ENCODE peak calls at places on chromosomes 11 and 22, in eight cellular contexts. S, I, M, N, K, Z, C and V are unnamed samples.

GRCh38 chr22:30744224-30744623 is 49.5 kb downstream of the OSBP2 start:
- DNase-seq in S (no peak), I (no peak), M (no peak), N (no peak), K (no peak), Z (no peak), C (no peak), V (no peak)

GRCh38 chr11:132658696-132659095 is 873.6 kb downstream of the OPCML start:
- DNase-seq in S (no peak), I (no peak), M (no peak), N (no peak), K (no peak), Z (no peak), C (no peak), V (no peak)

GRCh38 chr11:102187416-102188125 is 77.3 kb downstream of the YAP1 start:
- DNase-seq in S (no peak), I (no peak), M (no peak), N (no peak), K (no peak), Z (peak; percentile 71), C (peak; percentile 35), V (no peak)

GRCh38 chr22:41127447-41127846 is 35.1 kb downstream of the EP300 start:
- DNase-seq in S (no peak), I (no peak), M (no peak), N (no peak), K (no peak), Z (no peak), C (no peak), V (no peak)

GRCh38 chr11:15923169-15923568 is 433.2 kb downstream of the SOX6 start:
- DNase-seq in S (no peak), I (no peak), M (no peak), N (no peak), K (no peak), Z (no peak), C (no peak), V (no peak)

GRCh38 chr22:48456449-48456848 is 1371.2 kb downstream of the BRD1 start:
- DNase-seq in S (no peak), I (no peak), M (no peak), N (no peak), K (no peak), Z (no peak), C (no peak), V (no peak)

GRCh38 chr11:13691296-13691899 is 22.9 kb downstream of the FAR1 start:
- DNase-seq in S (no peak), I (no peak), M (no peak), N (no peak), K (no peak), Z (peak; percentile 38), C (no peak), V (no peak)

GRCh38 chr11:35549787-35550186 is 24.4 kb upstream of the PAMR1 start:
- DNase-seq in S (peak; percentile 95), I (no peak), M (no peak), N (no peak), K (no peak), Z (peak; percentile 85), C (peak; percentile 99), V (no peak)

GRCh38 chr11:31254411-31254810 is 115.1 kb downstream of the DCDC1 start:
- DNase-seq in S (no peak), I (no peak), M (no peak), N (no peak), K (no peak), Z (peak; percentile 48), C (no peak), V (no peak)

GRCh38 chr11:75969626-75970308 is 154.8 kb downstream of the UVRAG start:
- DNase-seq in S (no peak), I (no peak), M (no peak), N (no peak), K (no peak), Z (peak; percentile 6), C (peak; percentile 84), V (no peak)

GRCh38 chr11:108221401-108221800 is 1.0 kb downstream of the NPAT start:
- DNase-seq in S (no peak), I (no peak), M (no peak), N (no peak), K (no peak), Z (peak; percentile 69), C (peak; percentile 45), V (no peak)

GRCh38 chr11:36719708-36720107 is 121.7 kb upstream of the RAG2 start:
- DNase-seq in S (no peak), I (no peak), M (no peak), N (no peak), K (no peak), Z (no peak), C (no peak), V (no peak)

GRCh38 chr22:44391481-44392445 is 79.0 kb upstream of the SHISAL1 start:
- DNase-seq in S (no peak), I (peak; percentile 15), M (no peak), N (no peak), K (no peak), Z (no peak), C (no peak), V (peak; percentile 5)

GRCh38 chr22:23673826-23674690 is 16.8 kb upstream of the RGL4 start:
- DNase-seq in S (no peak), I (no peak), M (no peak), N (no peak), K (no peak), Z (no peak), C (no peak), V (no peak)

GRCh38 chr22:31898911-31899310 is 45.4 kb upstream of the YWHAH start:
- DNase-seq in S (no peak), I (no peak), M (no peak), N (no peak), K (no peak), Z (no peak), C (no peak), V (no peak)

GRCh38 chr11:69934861-69935494 is 115.8 kb upstream of the FGF3 start:
- DNase-seq in S (no peak), I (peak; percentile 32), M (no peak), N (no peak), K (no peak), Z (no peak), C (peak; percentile 27), V (no peak)

GRCh38 chr11:111675891-111676290 is 73.6 kb downstream of the SIK2 start:
- DNase-seq in S (no peak), I (no peak), M (no peak), N (no peak), K (no peak), Z (no peak), C (no peak), V (no peak)

GRCh38 chr22:28009272-28009827 is 90.3 kb upstream of the PITPNB start:
- DNase-seq in S (peak; percentile 67), I (peak; percentile 75), M (peak; percentile 80), N (no peak), K (peak; percentile 75), Z (peak; percentile 92), C (peak; percentile 78), V (peak; percentile 71)
- H3K27ac ChIP-seq in S (no peak overlapping the region), I (no peak overlapping the region), M (no peak overlapping the region), N (no peak overlapping the region), K (peak overlapping the region; percentile 49), Z (no peak overlapping the region), C (no peak overlapping the region), V (no peak overlapping the region)

GRCh38 chr11:8682219-8683114 is at the start of the genes RPL27A and TRIM66:
- DNase-seq in S (peak; percentile 91), I (peak; percentile 100), M (peak; percentile 99), N (peak; percentile 98), K (peak; percentile 99), Z (peak; percentile 97), C (peak; percentile 95), V (peak; percentile 99)
- TF ChIP-seq CTCF in S (peak; percentile 29), I (peak; percentile 45), M (peak; percentile 39), N (no peak), K (no peak), Z (no peak), C (peak; percentile 10), V (no peak)

GRCh38 chr22:17269607-17270261 is 50.5 kb upstream of the ADA2 start:
- DNase-seq in S (no peak), I (no peak), M (no peak), N (no peak), K (no peak), Z (no peak), C (no peak), V (no peak)

GRCh38 chr22:17269224-17269606 is 50.0 kb upstream of the ADA2 start:
- DNase-seq in S (no peak), I (no peak), M (no peak), N (no peak), K (no peak), Z (no peak), C (no peak), V (no peak)

GRCh38 chr22:17272511-17272991 is 53.3 kb upstream of the ADA2 start:
- DNase-seq in S (no peak), I (no peak), M (no peak), N (no peak), K (no peak), Z (no peak), C (no peak), V (no peak)

GRCh38 chr22:17268501-17269223 is 49.4 kb upstream of the ADA2 start:
- DNase-seq in S (no peak), I (no peak), M (no peak), N (no peak), K (no peak), Z (no peak), C (no peak), V (no peak)

GRCh38 chr22:17271711-17272451 is 52.6 kb upstream of the ADA2 start:
- DNase-seq in S (no peak), I (no peak), M (no peak), N (no peak), K (no peak), Z (no peak), C (no peak), V (no peak)
- H3K27ac ChIP-seq in S (no peak overlapping the region), I (no peak overlapping the region), M (no peak overlapping the region), N (no peak overlapping the region), K (no peak overlapping the region), Z (no peak overlapping the region), C (no peak overlapping the region), V (no peak overlapping the region)

GRCh38 chr22:28951969-28952521 is 68.7 kb downstream of the ZNRF3 start:
- DNase-seq in S (no peak), I (no peak), M (peak; percentile 19), N (no peak), K (no peak), Z (peak; percentile 47), C (peak; percentile 39), V (no peak)
- TF ChIP-seq CTCF in S (no peak), I (peak; percentile 22), M (peak; percentile 22), N (no peak), K (no peak), Z (peak; percentile 13), C (peak; percentile 32), V (peak; percentile 29)

GRCh38 chr22:37496651-37497599 is 10.7 kb upstream of the MFNG start:
- DNase-seq in S (peak; percentile 71), I (no peak), M (no peak), N (no peak), K (no peak), Z (peak; percentile 91), C (peak; percentile 93), V (no peak)
- H3K27ac ChIP-seq in S (peak overlapping the region; percentile 80), I (no peak overlapping the region), M (no peak overlapping the region), N (no peak overlapping the region), K (no peak overlapping the region), Z (no peak overlapping the region), C (peak overlapping the region; percentile 60), V (no peak overlapping the region)